ENCODE peak calls at places on chromosomes 12 and 14, in nine cellular contexts. X, A, L, O, W, V, I, R and G are unnamed samples.

GRCh38 chr14:58752782-58753181 is 115.0 kb downstream of the DACT1 start:
- DNase-seq in X (peak), A (no peak), L (no peak), O (peak), W (peak), V (peak), I (peak), R (no peak), G (no peak)

GRCh38 chr12:45509187-45509586 is 220.3 kb upstream of the ARID2 start:
- DNase-seq in X (peak), A (no peak), L (no peak), O (no peak), W (peak), V (no peak), I (no peak), R (no peak), G (no peak)

GRCh38 chr12:109934026-109934425 is 34.0 kb downstream of the TCHP start:
- DNase-seq in X (no peak), A (peak), L (peak), O (peak), W (no peak), V (no peak), I (peak), R (no peak), G (no peak)

GRCh38 chr12:4648499-4649357 is at the start of the genes AKAP3 and NDUFA9:
- DNase-seq in X (peak), A (peak), L (peak), O (peak), W (peak), V (peak), I (peak), R (peak), G (peak)

GRCh38 chr12:101698782-101699347 is 1.4 kb downstream of the CHPT1 start:
- DNase-seq in X (peak), A (no peak), L (no peak), O (peak), W (peak), V (peak), I (peak), R (no peak), G (no peak)

GRCh38 chr12:63940295-63940997 is 95.9 kb downstream of the SRGAP1 start:
- DNase-seq in X (peak), A (no peak), L (no peak), O (no peak), W (no peak), V (peak), I (peak), R (no peak), G (no peak)

GRCh38 chr12:108635201-108635996 is 1.7 kb upstream of the SELPLG start:
- DNase-seq in X (peak), A (peak), L (no peak), O (no peak), W (peak), V (no peak), I (peak), R (no peak), G (peak)

GRCh38 chr12:57127710-57128518 is at the start of gene LRP1:
- DNase-seq in X (peak), A (peak), L (no peak), O (peak), W (no peak), V (peak), I (peak), R (peak), G (peak)

GRCh38 chr12:51320695-51321320 is 3.2 kb downstream of the BIN2 start:
- DNase-seq in X (peak), A (peak), L (no peak), O (no peak), W (peak), V (no peak), I (no peak), R (peak), G (no peak)

GRCh38 chr14:102731871-102732800 is 45.1 kb upstream of the TRAF3 start:
- DNase-seq in X (no peak), A (no peak), L (no peak), O (no peak), W (no peak), V (no peak), I (no peak), R (no peak), G (no peak)